ENCODE peak calls at places on chromosome 7, in five cellular contexts. One of them, this sample, is unnamed. For H3K4me1, the result is how much of the 10 kb centered on the place peaks cover.

GRCh38 chr7:926061-927030 is 28.1 kb downstream of the ADAP1 start:
- DNase-seq in cardiac muscle cell: no peak
- DNase-seq in thoracic aorta: no peak
- DNase-seq in mesendoderm: no peak
- DNase-seq in pancreas: no peak
- DNase-seq in this sample: peak

GRCh38 chr7:95509199-95509598 is 23.5 kb downstream of the ASB4 start:
- DNase-seq in pancreas: no peak
- DNase-seq in thoracic aorta: no peak
- DNase-seq in mesendoderm: peak
- DNase-seq in cardiac muscle cell: peak
- DNase-seq in this sample: no peak

GRCh38 chr7:42489299-42489698 is 252.3 kb upstream of the GLI3 start:
- DNase-seq in pancreas: no peak
- DNase-seq in cardiac muscle cell: no peak
- DNase-seq in thoracic aorta: no peak
- DNase-seq in mesendoderm: no peak
- DNase-seq in this sample: no peak

GRCh38 chr7:6306471-6306870 is 34.0 kb upstream of the CYTH3 start:
- DNase-seq in pancreas: no peak
- DNase-seq in cardiac muscle cell: peak
- DNase-seq in mesendoderm: no peak
- DNase-seq in thoracic aorta: no peak
- DNase-seq in this sample: no peak

GRCh38 chr7:106284516-106285050 is at the start of gene NAMPT:
- DNase-seq in cardiac muscle cell: no peak
- DNase-seq in mesendoderm: no peak
- DNase-seq in pancreas: no peak
- DNase-seq in thoracic aorta: peak
- DNase-seq in this sample: peak

GRCh38 chr7:1423266-1423811 is 35.9 kb downstream of the MICALL2 start:
- DNase-seq in pancreas: no peak
- DNase-seq in thoracic aorta: no peak
- DNase-seq in mesendoderm: no peak
- DNase-seq in cardiac muscle cell: no peak
- DNase-seq in this sample: no peak

GRCh38 chr7:140623995-140624902 is 16.4 kb downstream of the DENND2A start:
- DNase-seq in pancreas: no peak
- DNase-seq in mesendoderm: peak
- DNase-seq in cardiac muscle cell: no peak
- DNase-seq in thoracic aorta: no peak
- DNase-seq in this sample: no peak

GRCh38 chr7:36300696-36301350 is 88.8 kb upstream of the ANLN start:
- DNase-seq in mesendoderm: no peak
- DNase-seq in cardiac muscle cell: peak
- DNase-seq in pancreas: no peak
- DNase-seq in thoracic aorta: no peak
- DNase-seq in this sample: no peak

GRCh38 chr7:19133891-19134290 is 11.3 kb downstream of the FERD3L start:
- DNase-seq in pancreas: no peak
- DNase-seq in thoracic aorta: no peak
- DNase-seq in mesendoderm: no peak
- DNase-seq in cardiac muscle cell: no peak
- DNase-seq in this sample: no peak

GRCh38 chr7:85125679-85126078 is 61.2 kb downstream of the SEMA3D start:
- DNase-seq in pancreas: no peak
- DNase-seq in mesendoderm: no peak
- DNase-seq in thoracic aorta: no peak
- DNase-seq in cardiac muscle cell: no peak
- DNase-seq in this sample: no peak

GRCh38 chr7:67033251-67033650 is 36.6 kb downstream of the TYW1 start:
- DNase-seq in pancreas: no peak
- DNase-seq in thoracic aorta: no peak
- DNase-seq in mesendoderm: no peak
- DNase-seq in cardiac muscle cell: no peak
- DNase-seq in this sample: no peak

GRCh38 chr7:116588225-116588624 is 63.4 kb downstream of the CAV1 start:
- DNase-seq in mesendoderm: peak
- DNase-seq in cardiac muscle cell: peak
- DNase-seq in thoracic aorta: no peak
- DNase-seq in pancreas: no peak
- DNase-seq in this sample: no peak

GRCh38 chr7:42931447-42931833 is 534 bp downstream of the PSMA2 start:
- DNase-seq in thoracic aorta: no peak
- DNase-seq in mesendoderm: no peak
- DNase-seq in cardiac muscle cell: no peak
- DNase-seq in pancreas: no peak
- DNase-seq in this sample: no peak

GRCh38 chr7:145909956-145910611 is 206.5 kb upstream of the CNTNAP2 start:
- DNase-seq in mesendoderm: no peak
- DNase-seq in thoracic aorta: no peak
- DNase-seq in cardiac muscle cell: peak
- DNase-seq in pancreas: no peak
- DNase-seq in this sample: no peak

GRCh38 chr7:496528-497295 is 22.9 kb downstream of the PDGFA start:
- DNase-seq in thoracic aorta: no peak
- DNase-seq in pancreas: peak
- DNase-seq in cardiac muscle cell: no peak
- DNase-seq in mesendoderm: no peak
- DNase-seq in this sample: no peak

GRCh38 chr7:102273749-102274712 is 12.6 kb upstream of the SH2B2 start:
- DNase-seq in pancreas: no peak
- DNase-seq in thoracic aorta: no peak
- DNase-seq in mesendoderm: peak
- DNase-seq in cardiac muscle cell: peak
- DNase-seq in this sample: no peak

GRCh38 chr7:157568785-157569584 is 232.2 kb downstream of the DNAJB6 start:
- DNase-seq in mesendoderm: peak
- DNase-seq in pancreas: peak
- DNase-seq in thoracic aorta: no peak
- DNase-seq in cardiac muscle cell: peak
- DNase-seq in this sample: peak

GRCh38 chr7:18570890-18571478 is 75.4 kb downstream of the HDAC9 start:
- DNase-seq in mesendoderm: peak
- DNase-seq in pancreas: no peak
- DNase-seq in thoracic aorta: no peak
- DNase-seq in cardiac muscle cell: peak
- DNase-seq in this sample: no peak

GRCh38 chr7:43072530-43072929 is 39.9 kb upstream of the HECW1 start:
- DNase-seq in thoracic aorta: no peak
- DNase-seq in pancreas: no peak
- DNase-seq in mesendoderm: no peak
- DNase-seq in cardiac muscle cell: peak
- DNase-seq in this sample: peak

GRCh38 chr7:26664735-26665420 is 199.5 kb downstream of the SKAP2 start:
- DNase-seq in thoracic aorta: no peak
- DNase-seq in pancreas: peak
- DNase-seq in mesendoderm: no peak
- DNase-seq in cardiac muscle cell: peak
- DNase-seq in this sample: peak

GRCh38 chr7:120293027-120293426 is 20.1 kb downstream of the KCND2 start:
- DNase-seq in pancreas: no peak
- DNase-seq in thoracic aorta: no peak
- DNase-seq in cardiac muscle cell: no peak
- DNase-seq in mesendoderm: no peak
- DNase-seq in this sample: no peak

GRCh38 chr7:12229046-12229445 is 18.0 kb downstream of the TMEM106B start:
- DNase-seq in mesendoderm: peak
- DNase-seq in thoracic aorta: no peak
- DNase-seq in pancreas: no peak
- DNase-seq in cardiac muscle cell: peak
- DNase-seq in this sample: no peak

GRCh38 chr7:21579341-21580072 is 36.7 kb downstream of the DNAH11 start:
- DNase-seq in cardiac muscle cell: no peak
- DNase-seq in mesendoderm: peak
- DNase-seq in pancreas: no peak
- DNase-seq in thoracic aorta: no peak
- DNase-seq in this sample: no peak

GRCh38 chr7:21585070-21585724 is 42.4 kb downstream of the DNAH11 start:
- DNase-seq in cardiac muscle cell: no peak
- DNase-seq in thoracic aorta: no peak
- DNase-seq in pancreas: no peak
- DNase-seq in mesendoderm: no peak
- DNase-seq in this sample: no peak

DNA sequence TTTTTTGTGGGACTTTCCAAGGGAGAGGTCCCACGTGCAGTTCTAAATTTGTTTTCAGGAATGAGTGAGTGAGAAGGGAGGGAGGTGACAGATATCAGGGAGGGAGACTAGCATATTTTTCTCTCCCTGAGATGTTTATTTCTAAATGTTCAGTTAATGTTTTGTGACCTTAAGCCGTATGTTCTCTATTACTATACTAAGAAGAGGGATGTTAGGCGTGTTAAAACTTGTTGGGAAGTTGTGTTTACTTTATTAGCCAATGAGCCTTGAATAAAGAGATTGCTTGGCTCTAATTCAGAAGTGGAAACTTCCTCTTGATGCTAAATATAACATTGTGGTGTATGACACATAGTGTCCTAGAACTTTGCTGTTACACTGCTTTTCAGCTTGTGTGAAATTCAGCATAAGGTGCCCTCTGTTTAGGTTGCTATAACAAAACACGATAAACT is 37.3 kb downstream of the DNAH11 start:
- DNase-seq in cardiac muscle cell: peak
- DNase-seq in thoracic aorta: no peak
- DNase-seq in pancreas: no peak
- DNase-seq in mesendoderm: no peak
- DNase-seq in this sample: no peak
- H3K27ac ChIP-seq in cardiac muscle cell: no peak
- H3K27ac ChIP-seq in thoracic aorta: no peak
- H3K27ac ChIP-seq in pancreas: no peak
- H3K27ac ChIP-seq in mesendoderm: no peak
- H3K27ac ChIP-seq in this sample: no peak

DNA sequence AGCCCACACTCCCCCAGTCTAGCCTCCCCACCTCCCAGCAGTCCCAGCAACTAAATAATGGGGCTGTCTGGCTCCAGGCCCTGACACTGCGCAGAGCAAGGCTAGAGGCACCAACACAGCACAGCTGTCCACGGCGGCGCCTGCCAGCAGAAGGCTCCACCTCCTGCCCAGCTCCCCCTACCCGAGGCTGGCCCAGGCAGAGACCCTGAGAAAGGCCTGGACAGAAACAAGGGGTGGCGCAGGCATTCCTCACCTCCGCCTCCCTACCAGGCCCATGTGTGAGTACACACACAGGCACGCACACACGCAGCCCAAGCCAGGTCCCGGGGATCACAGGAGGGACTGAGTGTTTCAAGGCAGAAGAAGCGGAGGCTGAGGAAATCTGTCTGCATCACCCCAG is 6.0 kb downstream of the KCNH2 start:
- DNase-seq in thoracic aorta: no peak
- DNase-seq in pancreas: no peak
- DNase-seq in mesendoderm: no peak
- DNase-seq in cardiac muscle cell: peak
- DNase-seq in this sample: no peak
- H3K4me1 ChIP-seq in thoracic aorta: under half
- H3K4me1 ChIP-seq in pancreas: under half
- H3K4me1 ChIP-seq in mesendoderm: under half
- H3K4me1 ChIP-seq in cardiac muscle cell: half or more
- H3K4me1 ChIP-seq in this sample: under half

GRCh38 chr7:99098824-99099498 is 44.9 kb downstream of the SMURF1 start:
- DNase-seq in mesendoderm: peak
- DNase-seq in cardiac muscle cell: peak
- DNase-seq in thoracic aorta: no peak
- DNase-seq in pancreas: no peak
- DNase-seq in this sample: no peak

GRCh38 chr7:99098317-99098823 is 45.5 kb downstream of the SMURF1 start:
- DNase-seq in pancreas: no peak
- DNase-seq in cardiac muscle cell: no peak
- DNase-seq in mesendoderm: no peak
- DNase-seq in thoracic aorta: no peak
- DNase-seq in this sample: no peak

GRCh38 chr7:99097730-99098129 is 46.2 kb downstream of the SMURF1 start:
- DNase-seq in thoracic aorta: no peak
- DNase-seq in pancreas: no peak
- DNase-seq in mesendoderm: no peak
- DNase-seq in cardiac muscle cell: no peak
- DNase-seq in this sample: no peak

GRCh38 chr7:99102361-99102760 is 41.5 kb downstream of the SMURF1 start:
- DNase-seq in thoracic aorta: no peak
- DNase-seq in mesendoderm: no peak
- DNase-seq in cardiac muscle cell: no peak
- DNase-seq in pancreas: no peak
- DNase-seq in this sample: no peak

DNA sequence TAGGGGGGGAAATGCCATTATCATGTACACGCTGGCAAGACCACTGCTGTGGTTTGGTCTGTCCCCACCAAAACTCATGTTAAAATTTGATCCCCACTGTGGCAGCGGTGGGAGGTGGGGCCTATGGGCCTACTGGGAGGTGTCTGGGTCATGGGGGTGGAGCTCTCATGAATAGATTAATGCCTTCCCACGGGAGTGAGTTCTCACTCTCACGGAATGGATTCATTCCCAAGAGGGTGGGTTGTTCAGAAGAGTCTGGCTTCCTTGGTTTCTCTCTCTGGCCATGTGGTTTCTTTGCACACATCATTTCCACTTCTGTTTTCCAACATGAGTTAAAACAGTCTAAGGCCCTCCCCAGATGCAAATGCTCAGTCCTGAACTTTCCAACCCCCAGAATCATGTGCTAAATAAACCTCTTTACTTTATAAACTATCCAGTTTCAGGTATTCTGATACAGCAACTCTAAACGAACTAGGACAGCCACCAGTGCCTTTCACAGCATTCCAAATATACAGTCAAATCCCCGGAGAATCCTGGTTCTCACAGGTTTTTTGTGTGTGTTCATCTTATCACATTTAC is 44.3 kb downstream of the SMURF1 start:
- DNase-seq in pancreas: no peak
- DNase-seq in thoracic aorta: no peak
- DNase-seq in cardiac muscle cell: peak
- DNase-seq in mesendoderm: peak
- DNase-seq in this sample: no peak
- H3K27ac ChIP-seq in pancreas: no peak
- H3K27ac ChIP-seq in thoracic aorta: peak
- H3K27ac ChIP-seq in cardiac muscle cell: no peak
- H3K27ac ChIP-seq in mesendoderm: no peak
- H3K27ac ChIP-seq in this sample: no peak

GRCh38 chr7:137957887-137958286 is 44.0 kb downstream of the CREB3L2 start:
- DNase-seq in mesendoderm: peak
- DNase-seq in cardiac muscle cell: peak
- DNase-seq in pancreas: no peak
- DNase-seq in thoracic aorta: peak
- DNase-seq in this sample: no peak
- H3K4me1 ChIP-seq in mesendoderm: under half
- H3K4me1 ChIP-seq in cardiac muscle cell: under half
- H3K4me1 ChIP-seq in pancreas: under half
- H3K4me1 ChIP-seq in thoracic aorta: under half
- H3K4me1 ChIP-seq in this sample: half or more

DNA sequence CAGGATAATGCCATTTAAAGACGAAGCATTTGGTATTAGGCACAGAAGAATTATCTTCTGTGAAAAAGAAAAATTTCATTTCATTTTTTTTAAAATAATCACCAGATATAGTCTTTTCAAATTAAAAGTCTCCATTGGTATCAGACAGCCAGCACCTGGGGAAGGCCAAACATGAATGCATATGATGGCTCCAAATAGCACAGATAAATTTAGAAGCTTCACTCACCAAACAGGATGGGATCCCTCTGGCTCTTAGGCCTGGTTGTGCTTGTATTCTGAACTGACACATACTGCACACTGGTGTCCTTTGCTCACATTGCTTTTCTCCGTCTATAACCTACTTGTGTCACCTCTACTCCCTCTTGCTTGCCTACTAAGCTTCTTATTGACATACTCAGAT is 169.5 kb upstream of the CHRM2 start:
- DNase-seq in cardiac muscle cell: no peak
- DNase-seq in pancreas: no peak
- DNase-seq in thoracic aorta: no peak
- DNase-seq in mesendoderm: no peak
- DNase-seq in this sample: no peak
- H3K27ac ChIP-seq in cardiac muscle cell: peak
- H3K27ac ChIP-seq in pancreas: no peak
- H3K27ac ChIP-seq in thoracic aorta: no peak
- H3K27ac ChIP-seq in mesendoderm: no peak
- H3K27ac ChIP-seq in this sample: no peak

This sample was measured in thyroid gland.